ENCODE peak calls at places on chromosome 17, in ten cellular contexts. One of them, this sample, is unnamed.

GRCh38 chr17:1888741-1889140 is 58.9 kb downstream of the RPA1 start:
- DNase-seq in GM19239: no peak
- DNase-seq in cardiac septum: no peak
- DNase-seq in stimulated activated naive CD8-positive, alpha-beta T cell treated with anti-CD3 and anti-CD28 coated beads, Interleukin-15, amount 100 ng/mL, for 72 hours: no peak
- DNase-seq in adipocyte: no peak
- DNase-seq in NCI-H1436: no peak
- DNase-seq in DMS153: no peak
- DNase-seq in activated naive CD4-positive, alpha-beta T cell treated with anti-CD3 and anti-CD28 coated beads for 36 hours: no peak
- DNase-seq in LHCN-M2: no peak
- DNase-seq in B cell: no peak
- DNase-seq in this sample: no peak

GRCh38 chr17:7884581-7885356 is 3.8 kb upstream of the CHD3 start:
- DNase-seq in LHCN-M2: no peak
- DNase-seq in NCI-H1436: no peak
- DNase-seq in B cell: peak; percentile 51
- DNase-seq in cardiac septum: no peak
- DNase-seq in activated naive CD4-positive, alpha-beta T cell treated with anti-CD3 and anti-CD28 coated beads for 36 hours: peak; percentile 21
- DNase-seq in GM19239: no peak
- DNase-seq in stimulated activated naive CD8-positive, alpha-beta T cell treated with anti-CD3 and anti-CD28 coated beads, Interleukin-15, amount 100 ng/mL, for 72 hours: peak; percentile 32
- DNase-seq in adipocyte: peak; percentile 42
- DNase-seq in DMS153: no peak
- DNase-seq in this sample: peak; percentile 36

GRCh38 chr17:40097931-40098845 is 2.2 kb downstream of the NR1D1 start:
- DNase-seq in stimulated activated naive CD8-positive, alpha-beta T cell treated with anti-CD3 and anti-CD28 coated beads, Interleukin-15, amount 100 ng/mL, for 72 hours: no peak
- DNase-seq in NCI-H1436: no peak
- DNase-seq in activated naive CD4-positive, alpha-beta T cell treated with anti-CD3 and anti-CD28 coated beads for 36 hours: peak; percentile 53
- DNase-seq in DMS153: no peak
- DNase-seq in cardiac septum: no peak
- DNase-seq in LHCN-M2: peak; percentile 83
- DNase-seq in adipocyte: peak; percentile 40
- DNase-seq in B cell: no peak
- DNase-seq in GM19239: no peak
- DNase-seq in this sample: no peak

GRCh38 chr17:68326681-68327080 is 35.4 kb downstream of the ARSG start:
- DNase-seq in stimulated activated naive CD8-positive, alpha-beta T cell treated with anti-CD3 and anti-CD28 coated beads, Interleukin-15, amount 100 ng/mL, for 72 hours: peak; percentile 26
- DNase-seq in cardiac septum: no peak
- DNase-seq in B cell: no peak
- DNase-seq in NCI-H1436: no peak
- DNase-seq in LHCN-M2: no peak
- DNase-seq in DMS153: no peak
- DNase-seq in GM19239: no peak
- DNase-seq in activated naive CD4-positive, alpha-beta T cell treated with anti-CD3 and anti-CD28 coated beads for 36 hours: no peak
- DNase-seq in adipocyte: no peak
- DNase-seq in this sample: no peak

GRCh38 chr17:5919104-5919503 is 151.1 kb upstream of the WSCD1 start:
- DNase-seq in NCI-H1436: no peak
- DNase-seq in DMS153: no peak
- DNase-seq in stimulated activated naive CD8-positive, alpha-beta T cell treated with anti-CD3 and anti-CD28 coated beads, Interleukin-15, amount 100 ng/mL, for 72 hours: no peak
- DNase-seq in cardiac septum: no peak
- DNase-seq in GM19239: no peak
- DNase-seq in B cell: no peak
- DNase-seq in adipocyte: no peak
- DNase-seq in activated naive CD4-positive, alpha-beta T cell treated with anti-CD3 and anti-CD28 coated beads for 36 hours: no peak
- DNase-seq in LHCN-M2: no peak
- DNase-seq in this sample: no peak

GRCh38 chr17:28912281-28912937 is 9.5 kb upstream of the DHRS13 start:
- DNase-seq in B cell: no peak
- DNase-seq in NCI-H1436: no peak
- DNase-seq in DMS153: no peak
- DNase-seq in LHCN-M2: no peak
- DNase-seq in adipocyte: no peak
- DNase-seq in GM19239: no peak
- DNase-seq in cardiac septum: no peak
- DNase-seq in stimulated activated naive CD8-positive, alpha-beta T cell treated with anti-CD3 and anti-CD28 coated beads, Interleukin-15, amount 100 ng/mL, for 72 hours: no peak
- DNase-seq in activated naive CD4-positive, alpha-beta T cell treated with anti-CD3 and anti-CD28 coated beads for 36 hours: peak; percentile 43
- DNase-seq in this sample: no peak

GRCh38 chr17:53571342-53571741 is 251.4 kb upstream of the KIF2B start:
- DNase-seq in DMS153: no peak
- DNase-seq in cardiac septum: no peak
- DNase-seq in LHCN-M2: peak; percentile 36
- DNase-seq in NCI-H1436: no peak
- DNase-seq in B cell: no peak
- DNase-seq in activated naive CD4-positive, alpha-beta T cell treated with anti-CD3 and anti-CD28 coated beads for 36 hours: no peak
- DNase-seq in adipocyte: no peak
- DNase-seq in stimulated activated naive CD8-positive, alpha-beta T cell treated with anti-CD3 and anti-CD28 coated beads, Interleukin-15, amount 100 ng/mL, for 72 hours: no peak
- DNase-seq in GM19239: no peak
- DNase-seq in this sample: no peak

GRCh38 chr17:80364091-80364691 is 50.8 kb upstream of the ENDOV start:
- DNase-seq in LHCN-M2: no peak
- DNase-seq in stimulated activated naive CD8-positive, alpha-beta T cell treated with anti-CD3 and anti-CD28 coated beads, Interleukin-15, amount 100 ng/mL, for 72 hours: no peak
- DNase-seq in cardiac septum: peak; percentile 69
- DNase-seq in DMS153: no peak
- DNase-seq in B cell: no peak
- DNase-seq in GM19239: no peak
- DNase-seq in activated naive CD4-positive, alpha-beta T cell treated with anti-CD3 and anti-CD28 coated beads for 36 hours: peak; percentile 54
- DNase-seq in adipocyte: peak; percentile 7
- DNase-seq in NCI-H1436: no peak
- DNase-seq in this sample: no peak

GRCh38 chr17:33838281-33838680 is 416.8 kb upstream of the CCL2 start:
- DNase-seq in adipocyte: no peak
- DNase-seq in activated naive CD4-positive, alpha-beta T cell treated with anti-CD3 and anti-CD28 coated beads for 36 hours: no peak
- DNase-seq in LHCN-M2: no peak
- DNase-seq in B cell: no peak
- DNase-seq in GM19239: no peak
- DNase-seq in NCI-H1436: no peak
- DNase-seq in DMS153: no peak
- DNase-seq in stimulated activated naive CD8-positive, alpha-beta T cell treated with anti-CD3 and anti-CD28 coated beads, Interleukin-15, amount 100 ng/mL, for 72 hours: no peak
- DNase-seq in cardiac septum: no peak
- DNase-seq in this sample: no peak

GRCh38 chr17:19867654-19868395 is at the start of gene ULK2:
- DNase-seq in adipocyte: peak; percentile 90
- DNase-seq in LHCN-M2: peak; percentile 69
- DNase-seq in activated naive CD4-positive, alpha-beta T cell treated with anti-CD3 and anti-CD28 coated beads for 36 hours: peak; percentile 49
- DNase-seq in GM19239: peak; percentile 60
- DNase-seq in B cell: peak; percentile 46
- DNase-seq in cardiac septum: no peak
- DNase-seq in NCI-H1436: peak; percentile 74
- DNase-seq in DMS153: no peak
- DNase-seq in stimulated activated naive CD8-positive, alpha-beta T cell treated with anti-CD3 and anti-CD28 coated beads, Interleukin-15, amount 100 ng/mL, for 72 hours: peak; percentile 71
- DNase-seq in this sample: peak; percentile 11

GRCh38 chr17:7138800-7139381 is 24.3 kb upstream of the ASGR2 start:
- DNase-seq in GM19239: no peak
- DNase-seq in LHCN-M2: no peak
- DNase-seq in adipocyte: no peak
- DNase-seq in DMS153: no peak
- DNase-seq in activated naive CD4-positive, alpha-beta T cell treated with anti-CD3 and anti-CD28 coated beads for 36 hours: no peak
- DNase-seq in stimulated activated naive CD8-positive, alpha-beta T cell treated with anti-CD3 and anti-CD28 coated beads, Interleukin-15, amount 100 ng/mL, for 72 hours: no peak
- DNase-seq in cardiac septum: no peak
- DNase-seq in B cell: no peak
- DNase-seq in NCI-H1436: no peak
- DNase-seq in this sample: no peak

GRCh38 chr17:80888276-80889160 is 103.1 kb upstream of the CHMP6 start:
- DNase-seq in activated naive CD4-positive, alpha-beta T cell treated with anti-CD3 and anti-CD28 coated beads for 36 hours: no peak
- DNase-seq in cardiac septum: no peak
- DNase-seq in NCI-H1436: no peak
- DNase-seq in GM19239: no peak
- DNase-seq in stimulated activated naive CD8-positive, alpha-beta T cell treated with anti-CD3 and anti-CD28 coated beads, Interleukin-15, amount 100 ng/mL, for 72 hours: no peak
- DNase-seq in B cell: no peak
- DNase-seq in LHCN-M2: no peak
- DNase-seq in adipocyte: no peak
- DNase-seq in DMS153: no peak
- DNase-seq in this sample: no peak

GRCh38 chr17:49315551-49315951 is 46.5 kb downstream of the ZNF652 start:
- DNase-seq in activated naive CD4-positive, alpha-beta T cell treated with anti-CD3 and anti-CD28 coated beads for 36 hours: peak; percentile 91
- DNase-seq in GM19239: peak; percentile 72
- DNase-seq in NCI-H1436: peak; percentile 79
- DNase-seq in LHCN-M2: peak; percentile 90
- DNase-seq in cardiac septum: peak; percentile 78
- DNase-seq in stimulated activated naive CD8-positive, alpha-beta T cell treated with anti-CD3 and anti-CD28 coated beads, Interleukin-15, amount 100 ng/mL, for 72 hours: peak; percentile 82
- DNase-seq in adipocyte: peak; percentile 94
- DNase-seq in B cell: peak; percentile 80
- DNase-seq in DMS153: peak; percentile 63
- DNase-seq in this sample: peak; percentile 56

GRCh38 chr17:44828919-44829557 is 1.0 kb downstream of the GJC1 start:
- DNase-seq in LHCN-M2: peak; percentile 43
- DNase-seq in DMS153: no peak
- DNase-seq in activated naive CD4-positive, alpha-beta T cell treated with anti-CD3 and anti-CD28 coated beads for 36 hours: peak; percentile 43
- DNase-seq in GM19239: no peak
- DNase-seq in NCI-H1436: no peak
- DNase-seq in adipocyte: peak; percentile 64
- DNase-seq in B cell: no peak
- DNase-seq in cardiac septum: no peak
- DNase-seq in stimulated activated naive CD8-positive, alpha-beta T cell treated with anti-CD3 and anti-CD28 coated beads, Interleukin-15, amount 100 ng/mL, for 72 hours: no peak
- DNase-seq in this sample: no peak

GRCh38 chr17:77736207-77736600 is 222.3 kb upstream of the TNRC6C start:
- DNase-seq in B cell: no peak
- DNase-seq in DMS153: peak; percentile 67
- DNase-seq in cardiac septum: no peak
- DNase-seq in adipocyte: no peak
- DNase-seq in stimulated activated naive CD8-positive, alpha-beta T cell treated with anti-CD3 and anti-CD28 coated beads, Interleukin-15, amount 100 ng/mL, for 72 hours: peak; percentile 2
- DNase-seq in GM19239: no peak
- DNase-seq in LHCN-M2: no peak
- DNase-seq in activated naive CD4-positive, alpha-beta T cell treated with anti-CD3 and anti-CD28 coated beads for 36 hours: no peak
- DNase-seq in NCI-H1436: no peak
- DNase-seq in this sample: no peak

GRCh38 chr17:75614006-75614405 is 19.2 kb upstream of the SMIM5 start:
- DNase-seq in B cell: no peak
- DNase-seq in LHCN-M2: no peak
- DNase-seq in adipocyte: no peak
- DNase-seq in NCI-H1436: no peak
- DNase-seq in GM19239: no peak
- DNase-seq in activated naive CD4-positive, alpha-beta T cell treated with anti-CD3 and anti-CD28 coated beads for 36 hours: no peak
- DNase-seq in DMS153: no peak
- DNase-seq in cardiac septum: no peak
- DNase-seq in stimulated activated naive CD8-positive, alpha-beta T cell treated with anti-CD3 and anti-CD28 coated beads, Interleukin-15, amount 100 ng/mL, for 72 hours: no peak
- DNase-seq in this sample: no peak

GRCh38 chr17:27158390-27158789 is 135.5 kb upstream of the WSB1 start:
- DNase-seq in stimulated activated naive CD8-positive, alpha-beta T cell treated with anti-CD3 and anti-CD28 coated beads, Interleukin-15, amount 100 ng/mL, for 72 hours: no peak
- DNase-seq in GM19239: no peak
- DNase-seq in activated naive CD4-positive, alpha-beta T cell treated with anti-CD3 and anti-CD28 coated beads for 36 hours: no peak
- DNase-seq in NCI-H1436: no peak
- DNase-seq in LHCN-M2: no peak
- DNase-seq in B cell: no peak
- DNase-seq in adipocyte: no peak
- DNase-seq in cardiac septum: no peak
- DNase-seq in DMS153: no peak
- DNase-seq in this sample: no peak

GRCh38 chr17:65627892-65628622 is 66.6 kb upstream of the AXIN2 start:
- DNase-seq in cardiac septum: no peak
- DNase-seq in LHCN-M2: peak; percentile 95
- DNase-seq in activated naive CD4-positive, alpha-beta T cell treated with anti-CD3 and anti-CD28 coated beads for 36 hours: no peak
- DNase-seq in NCI-H1436: peak; percentile 47
- DNase-seq in GM19239: no peak
- DNase-seq in stimulated activated naive CD8-positive, alpha-beta T cell treated with anti-CD3 and anti-CD28 coated beads, Interleukin-15, amount 100 ng/mL, for 72 hours: no peak
- DNase-seq in DMS153: peak; percentile 85
- DNase-seq in adipocyte: peak; percentile 51
- DNase-seq in B cell: no peak
- DNase-seq in this sample: no peak

GRCh38 chr17:80917716-80918560 is 73.7 kb upstream of the CHMP6 start:
- DNase-seq in adipocyte: no peak
- DNase-seq in GM19239: no peak
- DNase-seq in NCI-H1436: no peak
- DNase-seq in stimulated activated naive CD8-positive, alpha-beta T cell treated with anti-CD3 and anti-CD28 coated beads, Interleukin-15, amount 100 ng/mL, for 72 hours: no peak
- DNase-seq in cardiac septum: peak; percentile 61
- DNase-seq in DMS153: no peak
- DNase-seq in LHCN-M2: no peak
- DNase-seq in B cell: no peak
- DNase-seq in activated naive CD4-positive, alpha-beta T cell treated with anti-CD3 and anti-CD28 coated beads for 36 hours: no peak
- DNase-seq in this sample: no peak

GRCh38 chr17:1865252-1866037 is 35.6 kb downstream of the RPA1 start:
- DNase-seq in activated naive CD4-positive, alpha-beta T cell treated with anti-CD3 and anti-CD28 coated beads for 36 hours: peak; percentile 68
- DNase-seq in adipocyte: peak; percentile 62
- DNase-seq in GM19239: peak; percentile 35
- DNase-seq in cardiac septum: no peak
- DNase-seq in stimulated activated naive CD8-positive, alpha-beta T cell treated with anti-CD3 and anti-CD28 coated beads, Interleukin-15, amount 100 ng/mL, for 72 hours: peak; percentile 41
- DNase-seq in NCI-H1436: peak; percentile 38
- DNase-seq in B cell: peak; percentile 75
- DNase-seq in LHCN-M2: peak; percentile 35
- DNase-seq in DMS153: no peak
- DNase-seq in this sample: no peak

GRCh38 chr17:45111838-45112237 is 20.5 kb downstream of the PLCD3 start:
- DNase-seq in activated naive CD4-positive, alpha-beta T cell treated with anti-CD3 and anti-CD28 coated beads for 36 hours: no peak
- DNase-seq in GM19239: no peak
- DNase-seq in NCI-H1436: no peak
- DNase-seq in B cell: no peak
- DNase-seq in cardiac septum: no peak
- DNase-seq in adipocyte: no peak
- DNase-seq in DMS153: no peak
- DNase-seq in LHCN-M2: no peak
- DNase-seq in stimulated activated naive CD8-positive, alpha-beta T cell treated with anti-CD3 and anti-CD28 coated beads, Interleukin-15, amount 100 ng/mL, for 72 hours: no peak
- DNase-seq in this sample: no peak

GRCh38 chr17:1562178-1562643 is 381 bp downstream of the PITPNA start:
- DNase-seq in cardiac septum: no peak
- DNase-seq in NCI-H1436: no peak
- DNase-seq in DMS153: no peak
- DNase-seq in LHCN-M2: no peak
- DNase-seq in stimulated activated naive CD8-positive, alpha-beta T cell treated with anti-CD3 and anti-CD28 coated beads, Interleukin-15, amount 100 ng/mL, for 72 hours: no peak
- DNase-seq in GM19239: peak; percentile 65
- DNase-seq in B cell: no peak
- DNase-seq in adipocyte: no peak
- DNase-seq in activated naive CD4-positive, alpha-beta T cell treated with anti-CD3 and anti-CD28 coated beads for 36 hours: no peak
- DNase-seq in this sample: no peak

GRCh38 chr17:72342582-72343527 is 222.0 kb downstream of the SOX9 start:
- DNase-seq in DMS153: no peak
- DNase-seq in GM19239: no peak
- DNase-seq in adipocyte: no peak
- DNase-seq in LHCN-M2: no peak
- DNase-seq in cardiac septum: no peak
- DNase-seq in B cell: no peak
- DNase-seq in activated naive CD4-positive, alpha-beta T cell treated with anti-CD3 and anti-CD28 coated beads for 36 hours: no peak
- DNase-seq in stimulated activated naive CD8-positive, alpha-beta T cell treated with anti-CD3 and anti-CD28 coated beads, Interleukin-15, amount 100 ng/mL, for 72 hours: no peak
- DNase-seq in NCI-H1436: no peak
- DNase-seq in this sample: no peak

GRCh38 chr17:13024526-13025263 is 6.9 kb upstream of the ELAC2 start:
- DNase-seq in adipocyte: peak; percentile 78
- DNase-seq in activated naive CD4-positive, alpha-beta T cell treated with anti-CD3 and anti-CD28 coated beads for 36 hours: peak; percentile 68
- DNase-seq in B cell: peak; percentile 79
- DNase-seq in stimulated activated naive CD8-positive, alpha-beta T cell treated with anti-CD3 and anti-CD28 coated beads, Interleukin-15, amount 100 ng/mL, for 72 hours: peak; percentile 64
- DNase-seq in NCI-H1436: peak; percentile 70
- DNase-seq in GM19239: no peak
- DNase-seq in LHCN-M2: peak; percentile 49
- DNase-seq in cardiac septum: peak; percentile 81
- DNase-seq in DMS153: no peak
- DNase-seq in this sample: peak; percentile 50

GRCh38 chr17:49762148-49762941 is 1.6 kb downstream of the FAM117A start:
- DNase-seq in stimulated activated naive CD8-positive, alpha-beta T cell treated with anti-CD3 and anti-CD28 coated beads, Interleukin-15, amount 100 ng/mL, for 72 hours: no peak
- DNase-seq in adipocyte: peak; percentile 21
- DNase-seq in LHCN-M2: no peak
- DNase-seq in cardiac septum: no peak
- DNase-seq in B cell: no peak
- DNase-seq in DMS153: no peak
- DNase-seq in activated naive CD4-positive, alpha-beta T cell treated with anti-CD3 and anti-CD28 coated beads for 36 hours: no peak
- DNase-seq in GM19239: no peak
- DNase-seq in NCI-H1436: no peak
- DNase-seq in this sample: no peak

GRCh38 chr17:64123114-64123513 is 6.8 kb downstream of the ERN1 start:
- DNase-seq in stimulated activated naive CD8-positive, alpha-beta T cell treated with anti-CD3 and anti-CD28 coated beads, Interleukin-15, amount 100 ng/mL, for 72 hours: no peak
- DNase-seq in NCI-H1436: no peak
- DNase-seq in GM19239: no peak
- DNase-seq in DMS153: no peak
- DNase-seq in cardiac septum: no peak
- DNase-seq in LHCN-M2: no peak
- DNase-seq in B cell: no peak
- DNase-seq in activated naive CD4-positive, alpha-beta T cell treated with anti-CD3 and anti-CD28 coated beads for 36 hours: no peak
- DNase-seq in adipocyte: no peak
- DNase-seq in this sample: no peak

GRCh38 chr17:63999680-64000531 is 1.8 kb downstream of the PRR29 start:
- DNase-seq in DMS153: no peak
- DNase-seq in activated naive CD4-positive, alpha-beta T cell treated with anti-CD3 and anti-CD28 coated beads for 36 hours: no peak
- DNase-seq in stimulated activated naive CD8-positive, alpha-beta T cell treated with anti-CD3 and anti-CD28 coated beads, Interleukin-15, amount 100 ng/mL, for 72 hours: no peak
- DNase-seq in adipocyte: no peak
- DNase-seq in cardiac septum: no peak
- DNase-seq in NCI-H1436: no peak
- DNase-seq in GM19239: no peak
- DNase-seq in B cell: no peak
- DNase-seq in LHCN-M2: no peak
- DNase-seq in this sample: no peak

GRCh38 chr17:78268960-78269892 is 37.8 kb downstream of the TMEM235 start:
- DNase-seq in GM19239: no peak
- DNase-seq in activated naive CD4-positive, alpha-beta T cell treated with anti-CD3 and anti-CD28 coated beads for 36 hours: no peak
- DNase-seq in adipocyte: no peak
- DNase-seq in stimulated activated naive CD8-positive, alpha-beta T cell treated with anti-CD3 and anti-CD28 coated beads, Interleukin-15, amount 100 ng/mL, for 72 hours: no peak
- DNase-seq in NCI-H1436: no peak
- DNase-seq in B cell: no peak
- DNase-seq in cardiac septum: no peak
- DNase-seq in LHCN-M2: no peak
- DNase-seq in DMS153: no peak
- DNase-seq in this sample: no peak